ENCODE peak calls at places on chromosomes 16 and 17, in nine cellular contexts. One of them, this sample, is unnamed.
A peak's percentile ranks its signal among the peaks of the same experiment; 100 is the strongest.

GRCh38 chr16:67177743-67178699 is 5.7 kb downstream of the MATCAP1 start:
- DNase-seq in epithelial cell of esophagus: peak; percentile 97
- DNase-seq in body of pancreas: peak; percentile 92
- DNase-seq in AG09309: no peak
- DNase-seq in iPS DF 6.9: no peak
- DNase-seq in neuronal stem cell: no peak
- DNase-seq in right lobe of liver: peak; percentile 88
- DNase-seq in K562: peak; percentile 60
- DNase-seq in GM12865: peak; percentile 55
- DNase-seq in this sample: peak; percentile 70

GRCh38 chr17:72457712-72458111 is 336.9 kb downstream of the SOX9 start:
- DNase-seq in K562: no peak
- DNase-seq in epithelial cell of esophagus: peak; percentile 42
- DNase-seq in AG09309: no peak
- DNase-seq in GM12865: no peak
- DNase-seq in neuronal stem cell: no peak
- DNase-seq in iPS DF 6.9: no peak
- DNase-seq in body of pancreas: no peak
- DNase-seq in right lobe of liver: no peak
- DNase-seq in this sample: no peak

GRCh38 chr17:65730711-65731169 is 169.3 kb upstream of the AXIN2 start:
- DNase-seq in neuronal stem cell: no peak
- DNase-seq in right lobe of liver: no peak
- DNase-seq in body of pancreas: no peak
- DNase-seq in AG09309: peak; percentile 90
- DNase-seq in epithelial cell of esophagus: no peak
- DNase-seq in GM12865: no peak
- DNase-seq in iPS DF 6.9: no peak
- DNase-seq in K562: no peak
- DNase-seq in this sample: no peak

GRCh38 chr17:63488851-63489250 is 12.0 kb downstream of the ACE start:
- DNase-seq in GM12865: no peak
- DNase-seq in neuronal stem cell: no peak
- DNase-seq in body of pancreas: no peak
- DNase-seq in iPS DF 6.9: no peak
- DNase-seq in K562: no peak
- DNase-seq in right lobe of liver: no peak
- DNase-seq in epithelial cell of esophagus: no peak
- DNase-seq in AG09309: no peak
- DNase-seq in this sample: no peak

GRCh38 chr16:265002-265529 is 10.7 kb downstream of the RGS11 start:
- DNase-seq in neuronal stem cell: no peak
- DNase-seq in right lobe of liver: no peak
- DNase-seq in body of pancreas: no peak
- DNase-seq in GM12865: no peak
- DNase-seq in K562: no peak
- DNase-seq in AG09309: no peak
- DNase-seq in iPS DF 6.9: no peak
- DNase-seq in epithelial cell of esophagus: no peak
- DNase-seq in this sample: no peak

GRCh38 chr17:77892469-77893143 is 65.9 kb upstream of the TNRC6C start:
- DNase-seq in iPS DF 6.9: no peak
- DNase-seq in body of pancreas: no peak
- DNase-seq in AG09309: no peak
- DNase-seq in GM12865: no peak
- DNase-seq in neuronal stem cell: peak; percentile 63
- DNase-seq in right lobe of liver: no peak
- DNase-seq in epithelial cell of esophagus: no peak
- DNase-seq in K562: peak; percentile 77
- DNase-seq in this sample: peak; percentile 61

GRCh38 chr17:51119415-51120356 is 982 bp downstream of the SPAG9 start:
- DNase-seq in GM12865: peak; percentile 61
- DNase-seq in AG09309: no peak
- DNase-seq in epithelial cell of esophagus: peak; percentile 46
- DNase-seq in body of pancreas: peak; percentile 49
- DNase-seq in neuronal stem cell: peak; percentile 37
- DNase-seq in iPS DF 6.9: no peak
- DNase-seq in right lobe of liver: peak; percentile 59
- DNase-seq in K562: peak; percentile 27
- DNase-seq in this sample: peak; percentile 34

GRCh38 chr17:67212231-67212630 is 32.8 kb downstream of the HELZ start:
- DNase-seq in AG09309: peak; percentile 24
- DNase-seq in iPS DF 6.9: no peak
- DNase-seq in epithelial cell of esophagus: no peak
- DNase-seq in body of pancreas: no peak
- DNase-seq in K562: no peak
- DNase-seq in right lobe of liver: no peak
- DNase-seq in neuronal stem cell: no peak
- DNase-seq in GM12865: no peak
- DNase-seq in this sample: peak; percentile 19

GRCh38 chr17:2700031-2700490 is 11.5 kb downstream of the CLUH start:
- DNase-seq in epithelial cell of esophagus: no peak
- DNase-seq in K562: no peak
- DNase-seq in GM12865: no peak
- DNase-seq in neuronal stem cell: no peak
- DNase-seq in iPS DF 6.9: no peak
- DNase-seq in AG09309: no peak
- DNase-seq in right lobe of liver: peak; percentile 18
- DNase-seq in body of pancreas: no peak
- DNase-seq in this sample: no peak

GRCh38 chr17:30958187-30958586 is 12.7 kb upstream of the RNF135 start:
- DNase-seq in GM12865: peak; percentile 56
- DNase-seq in AG09309: no peak
- DNase-seq in iPS DF 6.9: no peak
- DNase-seq in neuronal stem cell: no peak
- DNase-seq in right lobe of liver: no peak
- DNase-seq in K562: no peak
- DNase-seq in body of pancreas: no peak
- DNase-seq in epithelial cell of esophagus: no peak
- DNase-seq in this sample: peak; percentile 43

GRCh38 chr17:66400698-66401097 is 98.3 kb downstream of the PRKCA start:
- DNase-seq in GM12865: no peak
- DNase-seq in epithelial cell of esophagus: no peak
- DNase-seq in right lobe of liver: no peak
- DNase-seq in iPS DF 6.9: no peak
- DNase-seq in body of pancreas: no peak
- DNase-seq in neuronal stem cell: no peak
- DNase-seq in AG09309: no peak
- DNase-seq in K562: no peak
- DNase-seq in this sample: no peak

GRCh38 chr17:77726549-77726957 is 231.9 kb upstream of the TNRC6C start:
- DNase-seq in GM12865: no peak
- DNase-seq in iPS DF 6.9: no peak
- DNase-seq in neuronal stem cell: no peak
- DNase-seq in K562: no peak
- DNase-seq in right lobe of liver: no peak
- DNase-seq in epithelial cell of esophagus: no peak
- DNase-seq in body of pancreas: no peak
- DNase-seq in AG09309: no peak
- DNase-seq in this sample: no peak

GRCh38 chr16:88427376-88427775 is 25.7 kb upstream of the ZFPM1 start:
- DNase-seq in epithelial cell of esophagus: no peak
- DNase-seq in iPS DF 6.9: no peak
- DNase-seq in body of pancreas: no peak
- DNase-seq in K562: no peak
- DNase-seq in right lobe of liver: no peak
- DNase-seq in GM12865: no peak
- DNase-seq in neuronal stem cell: no peak
- DNase-seq in AG09309: no peak
- DNase-seq in this sample: no peak

GRCh38 chr16:80585764-80586163 is 45.0 kb downstream of the DYNLRB2 start:
- DNase-seq in right lobe of liver: no peak
- DNase-seq in K562: no peak
- DNase-seq in AG09309: no peak
- DNase-seq in epithelial cell of esophagus: no peak
- DNase-seq in neuronal stem cell: no peak
- DNase-seq in GM12865: peak; percentile 69
- DNase-seq in body of pancreas: no peak
- DNase-seq in iPS DF 6.9: no peak
- DNase-seq in this sample: no peak

DNA sequence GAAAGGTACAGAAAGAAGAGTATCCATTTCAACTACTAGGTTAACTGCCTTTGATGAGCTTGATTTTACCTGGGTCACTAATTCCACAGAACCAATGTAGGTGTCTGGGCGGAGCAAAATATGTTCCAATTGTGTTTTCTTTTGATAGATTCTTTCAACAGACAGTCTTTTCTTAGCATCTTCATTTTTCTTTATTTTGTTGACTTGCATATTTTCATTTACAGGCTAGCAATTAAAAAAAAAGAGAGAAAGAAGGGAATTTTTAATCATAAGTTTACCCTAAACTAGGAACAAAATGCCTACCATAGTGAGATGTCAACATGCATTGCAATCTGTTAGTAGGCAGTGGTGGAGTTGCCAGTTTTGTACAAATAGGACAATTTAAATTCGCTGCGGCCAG is 1.0 kb downstream of the TOP2A start:
- DNase-seq in AG09309: no peak
- DNase-seq in GM12865: no peak
- DNase-seq in K562: no peak
- DNase-seq in body of pancreas: no peak
- DNase-seq in right lobe of liver: no peak
- DNase-seq in neuronal stem cell: no peak
- DNase-seq in epithelial cell of esophagus: no peak
- DNase-seq in iPS DF 6.9: no peak
- DNase-seq in this sample: no peak
- H3K4me3 ChIP-seq in AG09309: peak overlapping the region; percentile 64
- H3K4me3 ChIP-seq in GM12865: peak overlapping the region; percentile 60
- H3K4me3 ChIP-seq in K562: peak overlapping the region; percentile 74
- H3K4me3 ChIP-seq in body of pancreas: no peak overlapping the region
- H3K4me3 ChIP-seq in right lobe of liver: no peak overlapping the region
- H3K4me3 ChIP-seq in neuronal stem cell: peak overlapping the region; percentile 95
- H3K4me3 ChIP-seq in epithelial cell of esophagus: peak overlapping the region; percentile 85
- H3K4me3 ChIP-seq in iPS DF 6.9: peak overlapping the region; percentile 86
- H3K4me3 ChIP-seq in this sample: peak overlapping the region; percentile 87

GRCh38 chr17:50102164-50102991 is 7.2 kb downstream of the PDK2 start:
- DNase-seq in iPS DF 6.9: no peak
- DNase-seq in AG09309: no peak
- DNase-seq in body of pancreas: peak; percentile 85
- DNase-seq in epithelial cell of esophagus: no peak
- DNase-seq in neuronal stem cell: no peak
- DNase-seq in right lobe of liver: peak; percentile 93
- DNase-seq in GM12865: no peak
- DNase-seq in K562: no peak
- DNase-seq in this sample: no peak
- H3K4me3 ChIP-seq in iPS DF 6.9: no peak overlapping the region
- H3K4me3 ChIP-seq in AG09309: no peak overlapping the region
- H3K4me3 ChIP-seq in body of pancreas: no peak overlapping the region
- H3K4me3 ChIP-seq in epithelial cell of esophagus: no peak overlapping the region
- H3K4me3 ChIP-seq in neuronal stem cell: no peak overlapping the region
- H3K4me3 ChIP-seq in right lobe of liver: no peak overlapping the region
- H3K4me3 ChIP-seq in GM12865: no peak overlapping the region
- H3K4me3 ChIP-seq in K562: no peak overlapping the region
- H3K4me3 ChIP-seq in this sample: no peak overlapping the region

DNA sequence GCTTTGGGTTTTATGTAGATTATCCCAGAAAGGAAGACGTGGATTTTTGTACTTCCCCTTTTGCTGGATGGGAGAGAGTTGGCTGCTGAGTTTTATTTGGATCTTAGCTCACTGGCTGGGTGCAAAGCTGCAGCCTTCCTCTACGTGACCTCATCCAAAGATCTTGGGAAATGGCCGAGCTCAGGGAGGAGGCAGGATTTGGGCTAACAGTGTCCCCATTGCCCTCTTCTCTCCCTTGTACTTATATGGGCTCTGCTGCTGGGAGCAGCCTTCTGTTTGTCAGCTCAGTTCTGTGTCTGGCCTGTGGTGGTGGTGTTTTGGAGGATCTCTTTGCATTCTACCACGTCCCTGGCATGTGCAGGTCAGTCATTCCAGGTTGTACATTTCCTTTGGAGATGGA is 2.0 kb downstream of the AOC3 start:
- DNase-seq in GM12865: no peak
- DNase-seq in neuronal stem cell: no peak
- DNase-seq in K562: no peak
- DNase-seq in epithelial cell of esophagus: no peak
- DNase-seq in body of pancreas: no peak
- DNase-seq in right lobe of liver: no peak
- DNase-seq in iPS DF 6.9: no peak
- DNase-seq in AG09309: no peak
- DNase-seq in this sample: no peak
- H3K4me3 ChIP-seq in GM12865: no peak overlapping the region
- H3K4me3 ChIP-seq in neuronal stem cell: no peak overlapping the region
- H3K4me3 ChIP-seq in K562: no peak overlapping the region
- H3K4me3 ChIP-seq in epithelial cell of esophagus: no peak overlapping the region
- H3K4me3 ChIP-seq in body of pancreas: no peak overlapping the region
- H3K4me3 ChIP-seq in right lobe of liver: peak overlapping the region; percentile 17
- H3K4me3 ChIP-seq in iPS DF 6.9: no peak overlapping the region
- H3K4me3 ChIP-seq in AG09309: no peak overlapping the region
- H3K4me3 ChIP-seq in this sample: no peak overlapping the region

GRCh38 chr16:11346700-11347319 is 1.6 kb downstream of the RMI2 start:
- DNase-seq in neuronal stem cell: no peak
- DNase-seq in GM12865: no peak
- DNase-seq in AG09309: no peak
- DNase-seq in body of pancreas: no peak
- DNase-seq in right lobe of liver: no peak
- DNase-seq in iPS DF 6.9: no peak
- DNase-seq in K562: no peak
- DNase-seq in epithelial cell of esophagus: no peak
- DNase-seq in this sample: no peak
- H3K4me3 ChIP-seq in neuronal stem cell: no peak overlapping the region
- H3K4me3 ChIP-seq in GM12865: no peak overlapping the region
- H3K4me3 ChIP-seq in AG09309: no peak overlapping the region
- H3K4me3 ChIP-seq in body of pancreas: no peak overlapping the region
- H3K4me3 ChIP-seq in right lobe of liver: no peak overlapping the region
- H3K4me3 ChIP-seq in iPS DF 6.9: no peak overlapping the region
- H3K4me3 ChIP-seq in K562: peak overlapping the region; percentile 75
- H3K4me3 ChIP-seq in epithelial cell of esophagus: no peak overlapping the region
- H3K4me3 ChIP-seq in this sample: no peak overlapping the region

This sample was measured in cardiac muscle cell.